ENCODE peak calls at places on chromosomes 2 and 18, in five cellular contexts. One of them, this sample, is unnamed.

GRCh38 chr2:39996653-39997080 is 217.6 kb upstream of the THUMPD2 start:
- DNase-seq in NK-92 treated with Interleukin-12 subunit alpha and Interleukin-12 subunit beta, amount 100 ng/mL, for 24 hours: no peak
- DNase-seq in uterus: no peak
- DNase-seq in neuronal stem cell: no peak
- DNase-seq in AG04450: peak; percentile 70
- DNase-seq in this sample: no peak

GRCh38 chr2:10091182-10091932 is 11.1 kb upstream of the CYS1 start:
- DNase-seq in neuronal stem cell: no peak
- DNase-seq in AG04450: no peak
- DNase-seq in NK-92 treated with Interleukin-12 subunit alpha and Interleukin-12 subunit beta, amount 100 ng/mL, for 24 hours: no peak
- DNase-seq in uterus: no peak
- DNase-seq in this sample: no peak

GRCh38 chr2:126776255-126776654 is 120.3 kb downstream of the GYPC start:
- DNase-seq in NK-92 treated with Interleukin-12 subunit alpha and Interleukin-12 subunit beta, amount 100 ng/mL, for 24 hours: no peak
- DNase-seq in neuronal stem cell: no peak
- DNase-seq in AG04450: no peak
- DNase-seq in uterus: no peak
- DNase-seq in this sample: no peak

GRCh38 chr2:18106841-18107240 is 228.4 kb downstream of the KCNS3 start:
- DNase-seq in NK-92 treated with Interleukin-12 subunit alpha and Interleukin-12 subunit beta, amount 100 ng/mL, for 24 hours: no peak
- DNase-seq in neuronal stem cell: no peak
- DNase-seq in AG04450: no peak
- DNase-seq in uterus: no peak
- DNase-seq in this sample: no peak

GRCh38 chr2:239177908-239178307 is 222.9 kb downstream of the HDAC4 start:
- DNase-seq in neuronal stem cell: no peak
- DNase-seq in uterus: peak; percentile 11
- DNase-seq in NK-92 treated with Interleukin-12 subunit alpha and Interleukin-12 subunit beta, amount 100 ng/mL, for 24 hours: no peak
- DNase-seq in AG04450: no peak
- DNase-seq in this sample: no peak

GRCh38 chr2:236086971-236087465 is 81.2 kb downstream of the GBX2 start:
- DNase-seq in NK-92 treated with Interleukin-12 subunit alpha and Interleukin-12 subunit beta, amount 100 ng/mL, for 24 hours: no peak
- DNase-seq in uterus: no peak
- DNase-seq in AG04450: no peak
- DNase-seq in neuronal stem cell: peak; percentile 65
- DNase-seq in this sample: no peak

GRCh38 chr2:136765256-136765735 is at the start of gene THSD7B:
- DNase-seq in uterus: no peak
- DNase-seq in neuronal stem cell: no peak
- DNase-seq in AG04450: no peak
- DNase-seq in NK-92 treated with Interleukin-12 subunit alpha and Interleukin-12 subunit beta, amount 100 ng/mL, for 24 hours: no peak
- DNase-seq in this sample: no peak

GRCh38 chr2:139122711-139123158 is 342.5 kb upstream of the NXPH2 start:
- DNase-seq in uterus: no peak
- DNase-seq in neuronal stem cell: no peak
- DNase-seq in NK-92 treated with Interleukin-12 subunit alpha and Interleukin-12 subunit beta, amount 100 ng/mL, for 24 hours: no peak
- DNase-seq in AG04450: no peak
- DNase-seq in this sample: no peak

GRCh38 chr2:44844651-44845270 is 96.7 kb upstream of the SIX3 start:
- DNase-seq in uterus: no peak
- DNase-seq in AG04450: no peak
- DNase-seq in neuronal stem cell: no peak
- DNase-seq in NK-92 treated with Interleukin-12 subunit alpha and Interleukin-12 subunit beta, amount 100 ng/mL, for 24 hours: no peak
- DNase-seq in this sample: no peak

GRCh38 chr2:774436-774835 is 97.2 kb upstream of the TMEM18 start:
- DNase-seq in neuronal stem cell: peak; percentile 11
- DNase-seq in AG04450: no peak
- DNase-seq in uterus: no peak
- DNase-seq in NK-92 treated with Interleukin-12 subunit alpha and Interleukin-12 subunit beta, amount 100 ng/mL, for 24 hours: no peak
- DNase-seq in this sample: no peak

GRCh38 chr18:9337875-9338274 is 3.3 kb downstream of the TWSG1 start:
- DNase-seq in AG04450: no peak
- DNase-seq in NK-92 treated with Interleukin-12 subunit alpha and Interleukin-12 subunit beta, amount 100 ng/mL, for 24 hours: no peak
- DNase-seq in neuronal stem cell: no peak
- DNase-seq in uterus: no peak
- DNase-seq in this sample: no peak

GRCh38 chr18:48863432-48864065 is 87.2 kb downstream of the SMAD7 start:
- DNase-seq in uterus: no peak
- DNase-seq in neuronal stem cell: no peak
- DNase-seq in NK-92 treated with Interleukin-12 subunit alpha and Interleukin-12 subunit beta, amount 100 ng/mL, for 24 hours: no peak
- DNase-seq in AG04450: no peak
- DNase-seq in this sample: no peak

GRCh38 chr18:13296868-13297574 is 78.5 kb downstream of the LDLRAD4 start:
- DNase-seq in neuronal stem cell: no peak
- DNase-seq in AG04450: no peak
- DNase-seq in NK-92 treated with Interleukin-12 subunit alpha and Interleukin-12 subunit beta, amount 100 ng/mL, for 24 hours: no peak
- DNase-seq in uterus: no peak
- DNase-seq in this sample: no peak

GRCh38 chr2:141957827-141958440 is 172.9 kb downstream of the LRP1B start:
- DNase-seq in uterus: no peak
- DNase-seq in AG04450: no peak
- DNase-seq in neuronal stem cell: no peak
- DNase-seq in NK-92 treated with Interleukin-12 subunit alpha and Interleukin-12 subunit beta, amount 100 ng/mL, for 24 hours: no peak
- DNase-seq in this sample: no peak

GRCh38 chr2:57432528-57432927 is 614.1 kb upstream of the VRK2 start:
- DNase-seq in neuronal stem cell: no peak
- DNase-seq in AG04450: no peak
- DNase-seq in uterus: no peak
- DNase-seq in NK-92 treated with Interleukin-12 subunit alpha and Interleukin-12 subunit beta, amount 100 ng/mL, for 24 hours: no peak
- DNase-seq in this sample: no peak

GRCh38 chr2:71069376-71069775 is 928 bp downstream of the NAGK start:
- DNase-seq in NK-92 treated with Interleukin-12 subunit alpha and Interleukin-12 subunit beta, amount 100 ng/mL, for 24 hours: no peak
- DNase-seq in uterus: no peak
- DNase-seq in AG04450: no peak
- DNase-seq in neuronal stem cell: no peak
- DNase-seq in this sample: no peak

This sample was measured in tibial artery.